ENCODE peak calls at places on chromosome 16, in seven cellular contexts. C is upper lobe of right lung, H is colonic mucosa, K is esophagus squamous epithelium, U is IMR-90, M is tibial nerve, Y is lower lobe of right lung. Q is an unnamed sample.

GRCh38 chr16:11560701-11561439 is 25.8 kb downstream of the LITAF start:
- DNase-seq in Y (no peak), U (no peak), C (peak; percentile 49), K (no peak), H (no peak), M (peak; percentile 50), Q (no peak)

GRCh38 chr16:57754354-57755060 is 18.9 kb downstream of the KATNB1 start:
- DNase-seq in U (no peak), Y (peak; percentile 25), C (no peak), M (no peak), H (no peak), K (no peak), Q (no peak)

GRCh38 chr16:74100405-74101316 is 196.0 kb upstream of the PSMD7 start:
- DNase-seq in C (no peak), Y (no peak), U (no peak), M (no peak), K (no peak), H (no peak), Q (no peak)

GRCh38 chr16:78812582-78812981 is 713.1 kb downstream of the WWOX start:
- DNase-seq in M (no peak), C (no peak), H (no peak), K (no peak), Y (no peak), U (no peak), Q (no peak)

GRCh38 chr16:14181371-14182050 is 110.4 kb downstream of the MRTFB start:
- DNase-seq in C (no peak), H (no peak), K (no peak), Y (no peak), M (no peak), U (peak; percentile 89), Q (no peak)

GRCh38 chr16:57636184-57636583 is 7.8 kb downstream of the ADGRG1 start:
- DNase-seq in Y (no peak), K (no peak), C (no peak), M (no peak), H (no peak), U (no peak), Q (no peak)

GRCh38 chr16:78269251-78269650 is 169.8 kb downstream of the WWOX start:
- DNase-seq in Y (no peak), M (no peak), U (no peak), K (no peak), C (no peak), H (no peak), Q (no peak)

GRCh38 chr16:24070851-24071250 is 185.3 kb upstream of the CACNG3 start:
- DNase-seq in Y (no peak), K (no peak), M (no peak), U (peak; percentile 22), C (no peak), H (no peak), Q (peak; percentile 15)

GRCh38 chr16:13110124-13110796 is 208.9 kb downstream of the SHISA9 start:
- DNase-seq in Y (no peak), M (no peak), C (no peak), U (no peak), H (no peak), K (no peak), Q (no peak)

GRCh38 chr16:30565526-30565925 is 6.0 kb downstream of the ZNF688 start:
- DNase-seq in M (no peak), H (no peak), C (no peak), K (no peak), U (no peak), Y (no peak), Q (no peak)

GRCh38 chr16:14309906-14310305 is 238.8 kb downstream of the MRTFB start:
- DNase-seq in Y (no peak), K (no peak), M (no peak), U (peak; percentile 79), C (no peak), H (no peak), Q (no peak)

GRCh38 chr16:49639739-49640388 is 216.0 kb downstream of the ZNF423 start:
- DNase-seq in U (peak; percentile 77), M (no peak), C (no peak), H (peak; percentile 28), K (no peak), Y (no peak), Q (no peak)

GRCh38 chr16:48617104-48617503 is 7.1 kb upstream of the N4BP1 start:
- DNase-seq in U (no peak), M (no peak), Y (no peak), C (no peak), K (no peak), H (no peak), Q (no peak)

GRCh38 chr16:80751167-80751566 is 53.2 kb downstream of the CDYL2 start:
- DNase-seq in C (no peak), K (no peak), M (no peak), Y (no peak), H (no peak), U (peak; percentile 47), Q (no peak)

DNA sequence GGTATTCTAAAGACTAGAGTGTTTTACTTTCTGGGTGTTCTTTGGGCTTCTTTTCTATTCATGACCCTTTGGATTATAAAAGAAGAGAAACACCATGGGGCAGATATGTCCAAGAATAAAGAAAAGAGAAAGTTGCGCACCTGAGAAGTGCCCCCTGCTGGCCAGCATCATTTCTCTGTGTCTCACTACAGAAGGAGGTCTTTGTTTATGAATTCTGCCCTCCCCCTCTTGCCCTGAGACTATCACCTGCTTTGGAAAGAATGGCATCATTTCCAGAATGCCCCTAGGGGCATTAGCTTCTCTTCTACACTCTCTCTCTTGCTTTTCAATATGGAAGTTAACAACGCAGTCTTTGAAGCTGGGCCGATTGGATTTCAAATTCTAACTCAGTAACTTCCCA is 45.0 kb downstream of the CDH13 start:
- DNase-seq in K (no peak), M (no peak), Y (no peak), C (no peak), U (no peak), H (no peak), Q (no peak)
- TF ChIP-seq CTCF in K (peak; percentile 11), M (peak; percentile 10), Y (peak; percentile 14), C (peak; percentile 12), U (peak; percentile 24), H (peak; percentile 16), Q (peak; percentile 73)

GRCh38 chr16:72085002-72085401 is 8.4 kb downstream of the TXNL4B start:
- DNase-seq in Y (no peak), C (no peak), M (no peak), U (no peak), K (no peak), H (no peak), Q (no peak)
- H3K36me3 ChIP-seq in Y (peaks cover 56% of the 10 kb centered on the region), C (peaks cover 57% of the 10 kb centered on the region), M (no peaks in the 10 kb centered on the region), U (peaks cover 32% of the 10 kb centered on the region), K (peaks cover 25% of the 10 kb centered on the region), H (peaks cover 8% of the 10 kb centered on the region), Q (peaks cover 11% of the 10 kb centered on the region)

GRCh38 chr16:19393226-19394074 is 24.2 kb upstream of the TMC5 start:
- DNase-seq in H (peak; percentile 81), Y (no peak), C (no peak), U (peak; percentile 23), K (no peak), M (no peak), Q (no peak)
- TF ChIP-seq CTCF in H (no peak), Y (no peak), C (no peak), U (no peak), K (no peak), M (no peak), Q (no peak)

DNA sequence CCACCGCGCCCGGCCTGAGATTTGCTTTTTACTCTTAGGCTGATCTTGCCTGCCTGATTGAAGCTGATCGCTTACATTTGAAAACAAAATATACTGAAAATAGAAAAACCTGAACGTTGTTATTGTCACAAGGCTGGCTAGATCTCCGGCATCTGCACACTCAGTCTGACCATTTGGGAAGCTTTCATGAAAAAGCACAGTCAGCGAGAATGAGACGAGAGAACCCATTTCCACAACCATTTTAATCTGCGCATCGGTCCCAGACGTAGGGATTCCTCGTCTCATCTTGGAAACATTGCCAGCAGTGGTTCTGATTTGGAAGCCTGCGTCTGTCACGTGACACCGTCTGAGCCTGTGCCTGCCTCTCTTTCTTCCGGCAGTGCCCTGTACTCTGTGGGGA is 20.9 kb downstream of the SPG7 start:
- DNase-seq in Y (no peak), C (no peak), M (no peak), U (no peak), H (no peak), K (no peak), Q (no peak)
- H3K36me3 ChIP-seq in Y (peaks cover 97% of the 10 kb centered on the region), C (peaks cover 92% of the 10 kb centered on the region), M (peaks cover 10% of the 10 kb centered on the region), U (peaks cover 76% of the 10 kb centered on the region), H (peaks cover 4% of the 10 kb centered on the region), K (peaks cover 49% of the 10 kb centered on the region), Q (peaks cover 36% of the 10 kb centered on the region)

GRCh38 chr16:2206780-2207433 is 1.7 kb downstream of the MLST8 start:
- DNase-seq in Y (peak; percentile 49), H (no peak), M (no peak), K (no peak), U (no peak), C (no peak), Q (no peak)

GRCh38 chr16:2204727-2205103 is 539 bp upstream of the MLST8 start:
- DNase-seq in C (no peak), Y (peak; percentile 53), H (no peak), U (no peak), M (no peak), K (no peak), Q (no peak)

GRCh38 chr16:2206420-2206779 is 1.1 kb downstream of the MLST8 start:
- DNase-seq in C (no peak), U (no peak), M (no peak), H (no peak), K (no peak), Y (peak; percentile 41), Q (no peak)

GRCh38 chr16:2205967-2206313 is 686 bp downstream of the MLST8 start:
- DNase-seq in Y (peak; percentile 59), H (no peak), M (peak; percentile 21), K (no peak), C (no peak), U (no peak), Q (no peak)

GRCh38 chr16:2205104-2205966 is at the start of gene MLST8:
- DNase-seq in H (peak; percentile 83), M (peak; percentile 71), Y (peak; percentile 91), U (peak; percentile 80), K (peak; percentile 57), C (peak; percentile 94), Q (peak; percentile 94)
- TF ChIP-seq CTCF in H (no peak), M (peak; percentile 16), Y (peak; percentile 38), U (peak; percentile 14), K (no peak), C (peak; percentile 22), Q (peak; percentile 13)

GRCh38 chr16:69160192-69160591 is 26.8 kb upstream of the SNTB2 start:
- DNase-seq in K (no peak), U (no peak), C (no peak), Y (no peak), H (no peak), M (no peak), Q (no peak)
- H3K36me3 ChIP-seq in K (peaks cover 38% of the 10 kb centered on the region), U (peaks cover 39% of the 10 kb centered on the region), C (peaks cover 85% of the 10 kb centered on the region), Y (peaks cover 82% of the 10 kb centered on the region), H (peaks cover 4% of the 10 kb centered on the region), M (peaks cover 3% of the 10 kb centered on the region), Q (peaks cover 14% of the 10 kb centered on the region)

Q was measured in GM06990.